ENCODE peak calls at places on chromosomes 16 and 17, in five cellular contexts. I is PC-3; T is stimulated activated CD8-positive, alpha-beta memory T cell treated with anti-CD3 and anti-CD28 coated beads, Interleukin-15, amount 100 ng/mL, for 48 hours; C is tibial nerve; Y is effector memory CD4-positive, alpha-beta T cell. L is an unnamed sample.

GRCh38 chr17:79812206-79812968 is 15.5 kb upstream of the CBX8 start:
- DNase-seq in I (no peak), T (no peak), C (no peak), Y (no peak), L (no peak)

GRCh38 chr16:50479771-50480170 is 68.4 kb upstream of the NKD1 start:
- DNase-seq in I (no peak), T (no peak), C (no peak), Y (no peak), L (no peak)

GRCh38 chr16:87507351-87508069 is 14.7 kb upstream of the ZCCHC14 start:
- DNase-seq in I (no peak), T (no peak), C (no peak), Y (no peak), L (no peak)

GRCh38 chr16:81831722-81832126 is 52.6 kb downstream of the PLCG2 start:
- DNase-seq in I (no peak), T (peak), C (peak), Y (no peak), L (no peak)

GRCh38 chr17:35804658-35805192 is 4.6 kb upstream of the TAF15 start:
- DNase-seq in I (peak), T (no peak), C (peak), Y (peak), L (peak)

GRCh38 chr16:4683255-4684029 is 9.9 kb upstream of the NUDT16L1 start:
- DNase-seq in I (no peak), T (no peak), C (no peak), Y (no peak), L (no peak)

GRCh38 chr17:79242873-79243602 is 168.4 kb downstream of the ENGASE start:
- DNase-seq in I (no peak), T (no peak), C (no peak), Y (no peak), L (no peak)

GRCh38 chr17:38727661-38728220 is 2.4 kb upstream of the CISD3 start:
- DNase-seq in I (no peak), T (peak), C (no peak), Y (peak), L (no peak)

GRCh38 chr16:30351586-30352419 is 3.3 kb downstream of the CD2BP2 start:
- DNase-seq in I (peak), T (no peak), C (peak), Y (no peak), L (peak)

GRCh38 chr17:3979276-3979583 is 15.0 kb upstream of the ATP2A3 start:
- DNase-seq in I (no peak), T (no peak), C (no peak), Y (no peak), L (no peak)

GRCh38 chr17:8226536-8227237 is 16.3 kb upstream of the AURKB start:
- DNase-seq in I (peak), T (peak), C (peak), Y (no peak), L (peak)

GRCh38 chr17:13024526-13025263 is 6.9 kb upstream of the ELAC2 start:
- DNase-seq in I (peak), T (peak), C (peak), Y (peak), L (no peak)

GRCh38 chr17:34974179-34974578 is 6.1 kb upstream of the LIG3 start:
- DNase-seq in I (peak), T (no peak), C (no peak), Y (no peak), L (no peak)

GRCh38 chr17:72150632-72151460 is 30.0 kb downstream of the SOX9 start:
- DNase-seq in I (no peak), T (no peak), C (no peak), Y (no peak), L (no peak)

GRCh38 chr16:87874639-87875472 is 5.5 kb upstream of the SLC7A5 start:
- DNase-seq in I (no peak), T (peak), C (no peak), Y (no peak), L (no peak)

GRCh38 chr17:33438578-33438977 is 145.5 kb upstream of the ASIC2 start:
- DNase-seq in I (no peak), T (no peak), C (no peak), Y (no peak), L (no peak)

GRCh38 chr17:79933863-79934652 is 94.8 kb upstream of the CBX4 start:
- DNase-seq in I (peak), T (no peak), C (no peak), Y (no peak), L (no peak)

GRCh38 chr17:78966123-78966813 is 13.5 kb downstream of the LGALS3BP start:
- DNase-seq in I (no peak), T (no peak), C (peak), Y (no peak), L (no peak)

GRCh38 chr16:11533588-11533987 is 53.1 kb downstream of the LITAF start:
- DNase-seq in I (no peak), T (no peak), C (no peak), Y (no peak), L (no peak)

GRCh38 chr17:81489012-81489968 is 23.3 kb downstream of the ACTG1 start:
- DNase-seq in I (no peak), T (no peak), C (no peak), Y (no peak), L (no peak)

GRCh38 chr16:49827806-49828428 is 28.0 kb downstream of the ZNF423 start:
- DNase-seq in I (no peak), T (no peak), C (peak), Y (no peak), L (no peak)

GRCh38 chr16:1895949-1896675 is 22.1 kb downstream of the HS3ST6 start:
- DNase-seq in I (no peak), T (no peak), C (no peak), Y (no peak), L (no peak)

GRCh38 chr16:72864130-72864833 is 183.6 kb downstream of the ZFHX3 start:
- DNase-seq in I (no peak), T (no peak), C (no peak), Y (no peak), L (no peak)

GRCh38 chr16:89041571-89042481 is 51.8 kb upstream of the ACSF3 start:
- DNase-seq in I (no peak), T (no peak), C (no peak), Y (no peak), L (no peak)

GRCh38 chr17:372157-373152 is 19.8 kb upstream of the RPH3AL start:
- DNase-seq in I (no peak), T (no peak), C (no peak), Y (no peak), L (no peak)

GRCh38 chr16:67150833-67151396 is at the start of gene B3GNT9:
- DNase-seq in I (no peak), T (no peak), C (peak), Y (no peak), L (no peak)

GRCh38 chr17:44924107-44924544 is 8.8 kb upstream of the GFAP start:
- DNase-seq in I (no peak), T (no peak), C (no peak), Y (no peak), L (no peak)

L was measured in AG09309.